ENCODE peak calls at places on chromosomes 12 and 14, in five cellular contexts. One of them, this sample, is unnamed.
A peak's percentile ranks its signal among the peaks of the same experiment; 100 is the strongest.

GRCh38 chr12:103677905-103678304 is 90.8 kb downstream of the STAB2 start:
- DNase-seq in H9: no peak
- DNase-seq in H1: no peak
- DNase-seq in mesendoderm: no peak
- DNase-seq in mesenchymal stem cell: no peak
- DNase-seq in this sample: no peak

GRCh38 chr14:23695220-23695999 is 59.2 kb downstream of the DHRS2 start:
- DNase-seq in H9: peak; percentile 45
- DNase-seq in H1: peak; percentile 63
- DNase-seq in mesendoderm: peak; percentile 62
- DNase-seq in mesenchymal stem cell: no peak
- DNase-seq in this sample: no peak

GRCh38 chr12:48336066-48336465 is 14.7 kb downstream of the ZNF641 start:
- DNase-seq in H9: no peak
- DNase-seq in H1: no peak
- DNase-seq in mesendoderm: no peak
- DNase-seq in mesenchymal stem cell: no peak
- DNase-seq in this sample: no peak

GRCh38 chr12:91620949-91621348 is 438.3 kb upstream of the DCN start:
- DNase-seq in H9: no peak
- DNase-seq in H1: no peak
- DNase-seq in mesendoderm: no peak
- DNase-seq in mesenchymal stem cell: no peak
- DNase-seq in this sample: peak; percentile 12

GRCh38 chr14:73829526-73830431 is 21.9 kb upstream of the PTGR2 start:
- DNase-seq in H9: no peak
- DNase-seq in H1: no peak
- DNase-seq in mesendoderm: no peak
- DNase-seq in mesenchymal stem cell: peak; percentile 58
- DNase-seq in this sample: peak; percentile 76

GRCh38 chr14:65566820-65567522 is 154.4 kb downstream of the FUT8 start:
- DNase-seq in H9: no peak
- DNase-seq in H1: no peak
- DNase-seq in mesendoderm: no peak
- DNase-seq in mesenchymal stem cell: no peak
- DNase-seq in this sample: no peak

GRCh38 chr14:105859717-105860614 is 333.6 kb downstream of the TMEM121 start:
- DNase-seq in H9: no peak
- DNase-seq in H1: no peak
- DNase-seq in mesendoderm: no peak
- DNase-seq in mesenchymal stem cell: no peak
- DNase-seq in this sample: no peak

GRCh38 chr14:81423504-81423903 is 23.4 kb upstream of the STON2 start:
- DNase-seq in H9: no peak
- DNase-seq in H1: no peak
- DNase-seq in mesendoderm: no peak
- DNase-seq in mesenchymal stem cell: no peak
- DNase-seq in this sample: no peak

GRCh38 chr12:109706747-109707469 is 6.7 kb upstream of the FAM222A start:
- DNase-seq in H9: no peak
- DNase-seq in H1: no peak
- DNase-seq in mesendoderm: no peak
- DNase-seq in mesenchymal stem cell: no peak
- DNase-seq in this sample: no peak

GRCh38 chr14:32481707-32482106 is 152.6 kb downstream of the AKAP6 start:
- DNase-seq in H9: no peak
- DNase-seq in H1: no peak
- DNase-seq in mesendoderm: no peak
- DNase-seq in mesenchymal stem cell: no peak
- DNase-seq in this sample: no peak

GRCh38 chr14:97866186-97866585 is 1069.0 kb downstream of the VRK1 start:
- DNase-seq in H9: no peak
- DNase-seq in H1: no peak
- DNase-seq in mesendoderm: peak; percentile 68
- DNase-seq in mesenchymal stem cell: no peak
- DNase-seq in this sample: no peak

GRCh38 chr12:119008691-119009221 is 27.4 kb downstream of the SRRM4 start:
- DNase-seq in H9: peak; percentile 45
- DNase-seq in H1: peak; percentile 52
- DNase-seq in mesendoderm: no peak
- DNase-seq in mesenchymal stem cell: no peak
- DNase-seq in this sample: no peak

GRCh38 chr12:13104403-13104802 is 936 bp upstream of the GSG1 start:
- DNase-seq in H9: no peak
- DNase-seq in H1: no peak
- DNase-seq in mesendoderm: no peak
- DNase-seq in mesenchymal stem cell: no peak
- DNase-seq in this sample: no peak

GRCh38 chr12:119780786-119781434 is 96.2 kb downstream of the CIT start:
- DNase-seq in H9: peak; percentile 41
- DNase-seq in H1: peak; percentile 50
- DNase-seq in mesendoderm: peak; percentile 46
- DNase-seq in mesenchymal stem cell: peak; percentile 52
- DNase-seq in this sample: peak; percentile 37

GRCh38 chr14:29653303-29653702 is 274.3 kb downstream of the PRKD1 start:
- DNase-seq in H9: no peak
- DNase-seq in H1: no peak
- DNase-seq in mesendoderm: no peak
- DNase-seq in mesenchymal stem cell: no peak
- DNase-seq in this sample: no peak

GRCh38 chr14:32258574-32258973 is 55.5 kb upstream of the RNU6-8 start:
- DNase-seq in H9: no peak
- DNase-seq in H1: no peak
- DNase-seq in mesendoderm: no peak
- DNase-seq in mesenchymal stem cell: peak; percentile 21
- DNase-seq in this sample: no peak

GRCh38 chr12:26874501-26875296 is 41.7 kb upstream of the ITPR2 start:
- DNase-seq in H9: no peak
- DNase-seq in H1: no peak
- DNase-seq in mesendoderm: no peak
- DNase-seq in mesenchymal stem cell: peak; percentile 73
- DNase-seq in this sample: no peak

GRCh38 chr12:92971869-92972524 is 42.9 kb upstream of the EEA1 start:
- DNase-seq in H9: no peak
- DNase-seq in H1: no peak
- DNase-seq in mesendoderm: no peak
- DNase-seq in mesenchymal stem cell: peak; percentile 95
- DNase-seq in this sample: peak; percentile 86

DNA sequence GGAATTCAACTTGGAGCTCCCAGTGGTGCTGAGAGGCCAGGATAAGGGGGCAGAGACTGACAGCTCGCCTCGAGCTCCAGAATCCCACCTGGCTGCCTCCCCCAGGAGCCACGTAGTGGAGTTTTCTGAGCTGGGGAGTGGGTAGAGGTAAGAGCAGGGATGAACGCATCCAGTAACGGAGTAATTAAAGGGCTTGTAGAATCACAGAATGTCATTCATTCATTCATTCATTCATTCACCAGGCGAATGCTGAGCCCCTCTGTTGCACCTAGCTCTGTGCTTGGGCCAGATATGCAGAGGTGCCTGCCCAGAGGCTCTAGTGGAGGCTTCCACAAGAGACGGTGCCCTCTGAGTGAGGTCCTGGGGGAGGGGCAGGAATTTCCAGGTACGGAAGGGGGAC is 8.1 kb downstream of the FAM181A start:
- DNase-seq in H9: no peak
- DNase-seq in H1: no peak
- DNase-seq in mesendoderm: no peak
- DNase-seq in mesenchymal stem cell: no peak
- DNase-seq in this sample: no peak
- H2BK15ac ChIP-seq in H9: no peak overlapping the region
- H2BK15ac ChIP-seq in H1: no peak overlapping the region
- H2BK15ac ChIP-seq in mesendoderm: no peak overlapping the region
- H2BK15ac ChIP-seq in mesenchymal stem cell: no peak overlapping the region
- H2BK15ac ChIP-seq in this sample: no peak overlapping the region

GRCh38 chr12:121535150-121536057 is 45.4 kb downstream of the KDM2B start:
- DNase-seq in H9: no peak
- DNase-seq in H1: no peak
- DNase-seq in mesendoderm: no peak
- DNase-seq in mesenchymal stem cell: no peak
- DNase-seq in this sample: no peak
- H2BK15ac ChIP-seq in H9: no peak overlapping the region
- H2BK15ac ChIP-seq in H1: no peak overlapping the region
- H2BK15ac ChIP-seq in mesendoderm: no peak overlapping the region
- H2BK15ac ChIP-seq in mesenchymal stem cell: peak overlapping the region; percentile 55
- H2BK15ac ChIP-seq in this sample: no peak overlapping the region

GRCh38 chr12:10617868-10618267 is 4.5 kb upstream of the MAGOHB start:
- DNase-seq in H9: no peak
- DNase-seq in H1: no peak
- DNase-seq in mesendoderm: no peak
- DNase-seq in mesenchymal stem cell: no peak
- DNase-seq in this sample: peak; percentile 10
- H2BK15ac ChIP-seq in H9: no peak overlapping the region
- H2BK15ac ChIP-seq in H1: no peak overlapping the region
- H2BK15ac ChIP-seq in mesendoderm: no peak overlapping the region
- H2BK15ac ChIP-seq in mesenchymal stem cell: no peak overlapping the region
- H2BK15ac ChIP-seq in this sample: peak overlapping the region; percentile 67

DNA sequence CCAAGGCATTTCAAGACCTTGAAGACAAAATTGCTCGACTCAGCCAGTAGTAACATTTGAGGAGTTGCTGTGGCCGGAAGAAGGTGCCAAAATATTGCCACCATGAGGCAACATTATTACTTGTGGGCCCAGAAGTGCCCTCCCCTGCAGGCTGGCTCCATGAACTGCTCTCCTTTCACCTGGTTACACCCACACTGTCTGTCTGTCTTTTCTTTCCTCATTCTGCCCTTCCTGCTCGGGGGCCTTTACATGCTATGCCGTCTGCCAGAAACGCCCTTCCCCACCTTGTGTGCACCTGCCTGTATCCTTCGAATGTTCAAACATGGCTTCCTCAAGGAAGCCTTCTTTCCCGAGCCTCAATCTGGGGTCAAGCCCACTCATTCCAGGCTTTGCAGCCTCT is 224.2 kb upstream of the DIO3 start:
- DNase-seq in H9: no peak
- DNase-seq in H1: peak; percentile 33
- DNase-seq in mesendoderm: no peak
- DNase-seq in mesenchymal stem cell: no peak
- DNase-seq in this sample: no peak
- H2BK15ac ChIP-seq in H9: no peak overlapping the region
- H2BK15ac ChIP-seq in H1: no peak overlapping the region
- H2BK15ac ChIP-seq in mesendoderm: no peak overlapping the region
- H2BK15ac ChIP-seq in mesenchymal stem cell: no peak overlapping the region
- H2BK15ac ChIP-seq in this sample: no peak overlapping the region

DNA sequence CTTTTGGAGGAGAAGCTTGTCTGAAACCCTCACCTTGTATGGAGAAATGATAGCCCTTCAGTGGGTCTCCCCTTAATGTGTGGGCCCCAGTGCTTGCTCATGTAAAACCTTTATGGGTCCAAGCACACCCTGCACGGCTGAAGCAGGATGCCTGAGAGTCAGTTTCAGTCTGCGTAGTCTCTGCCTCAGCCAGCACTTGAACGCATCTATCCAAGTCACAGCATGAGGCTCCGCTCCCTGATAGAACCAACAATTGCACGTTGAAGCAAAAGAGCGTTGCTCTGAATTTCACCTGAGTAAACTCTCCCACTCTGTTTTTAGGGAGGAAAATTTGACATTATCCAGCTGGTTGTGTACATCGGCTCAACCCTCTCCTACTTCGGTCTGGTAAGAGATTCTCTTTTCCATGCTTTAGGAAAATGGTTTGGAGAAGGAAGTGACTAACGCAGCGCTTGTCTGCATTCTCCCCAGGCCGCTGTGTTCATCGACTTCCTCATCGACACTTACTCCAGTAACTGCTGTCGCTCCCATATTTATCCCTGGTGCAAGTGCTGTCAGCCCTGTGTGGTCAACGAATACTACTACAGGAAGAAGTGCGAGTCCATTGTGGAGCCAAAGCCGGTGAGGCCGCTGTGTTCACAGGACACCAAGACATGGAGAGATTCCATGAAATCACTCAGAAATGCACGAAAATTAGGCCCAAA is 33.0 kb upstream of the P2RX4 start:
- DNase-seq in H9: no peak
- DNase-seq in H1: no peak
- DNase-seq in mesendoderm: no peak
- DNase-seq in mesenchymal stem cell: no peak
- DNase-seq in this sample: no peak
- H2BK15ac ChIP-seq in H9: no peak overlapping the region
- H2BK15ac ChIP-seq in H1: no peak overlapping the region
- H2BK15ac ChIP-seq in mesendoderm: no peak overlapping the region
- H2BK15ac ChIP-seq in mesenchymal stem cell: no peak overlapping the region
- H2BK15ac ChIP-seq in this sample: no peak overlapping the region

GRCh38 chr14:52064174-52064573 is 4.7 kb downstream of the NID2 start:
- DNase-seq in H9: no peak
- DNase-seq in H1: no peak
- DNase-seq in mesendoderm: no peak
- DNase-seq in mesenchymal stem cell: no peak
- DNase-seq in this sample: no peak

GRCh38 chr14:52068741-52069616 is at the start of gene NID2:
- DNase-seq in H9: peak; percentile 91
- DNase-seq in H1: peak; percentile 92
- DNase-seq in mesendoderm: peak; percentile 91
- DNase-seq in mesenchymal stem cell: peak; percentile 96
- DNase-seq in this sample: peak; percentile 95

GRCh38 chr14:52071675-52072074 is 2.8 kb upstream of the NID2 start:
- DNase-seq in H9: no peak
- DNase-seq in H1: no peak
- DNase-seq in mesendoderm: peak; percentile 56
- DNase-seq in mesenchymal stem cell: no peak
- DNase-seq in this sample: peak; percentile 57

GRCh38 chr14:52069617-52070431 is 965 bp upstream of the NID2 start:
- DNase-seq in H9: peak; percentile 66
- DNase-seq in H1: peak; percentile 81
- DNase-seq in mesendoderm: peak; percentile 55
- DNase-seq in mesenchymal stem cell: peak; percentile 84
- DNase-seq in this sample: peak; percentile 83

DNA sequence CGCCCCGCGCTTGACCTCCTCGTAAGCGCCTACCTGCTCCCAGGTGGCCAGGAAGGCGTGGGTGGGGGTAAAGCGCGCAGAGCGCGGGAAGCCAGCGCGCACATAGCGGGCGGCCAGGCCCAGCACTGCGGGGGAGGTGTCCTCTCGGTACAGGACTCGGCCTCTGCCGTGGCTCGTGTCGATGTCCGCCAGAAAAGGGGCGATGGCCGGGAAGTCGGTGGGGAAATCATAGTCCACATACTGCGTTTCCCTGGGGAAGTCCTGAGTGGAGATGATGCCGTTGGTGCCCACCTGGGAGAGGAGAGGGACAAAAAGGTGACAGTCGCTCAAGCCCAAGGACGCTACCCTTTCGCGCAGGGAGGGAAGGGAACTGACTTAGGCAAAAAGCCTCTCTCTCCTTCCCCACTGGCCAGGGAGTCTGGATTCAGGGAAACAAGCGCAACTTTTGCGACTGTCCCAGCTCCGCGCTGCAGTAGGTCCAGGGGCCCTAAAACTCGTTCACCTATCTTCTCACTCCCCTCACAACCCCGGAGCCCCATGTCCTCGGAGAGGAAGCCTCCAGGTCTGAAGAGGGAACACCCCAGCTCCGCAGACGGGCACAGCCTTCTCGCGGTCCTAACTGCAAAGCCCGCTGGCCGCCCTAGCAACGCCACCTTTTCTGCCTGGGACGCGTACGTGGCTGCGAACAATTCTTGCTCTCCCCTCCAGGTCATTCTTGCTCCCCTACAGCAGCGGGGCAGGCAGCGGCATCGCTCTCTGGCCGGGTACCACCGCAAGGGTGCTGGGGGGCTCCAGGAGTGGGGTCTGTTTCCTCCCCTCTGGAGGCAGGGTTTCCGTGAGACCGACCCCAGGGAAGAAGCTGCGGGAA is 752 bp downstream of the NID2 start:
- DNase-seq in H9: peak; percentile 50
- DNase-seq in H1: peak; percentile 77
- DNase-seq in mesendoderm: peak; percentile 64
- DNase-seq in mesenchymal stem cell: peak; percentile 73
- DNase-seq in this sample: peak; percentile 51
- H2BK15ac ChIP-seq in H9: no peak overlapping the region
- H2BK15ac ChIP-seq in H1: peak overlapping the region; percentile 40
- H2BK15ac ChIP-seq in mesendoderm: no peak overlapping the region
- H2BK15ac ChIP-seq in mesenchymal stem cell: peak overlapping the region; percentile 85
- H2BK15ac ChIP-seq in this sample: peak overlapping the region; percentile 97

This sample was measured in IMR-90.